ENCODE peak calls at places on chromosomes 2 and 18, in four cellular contexts. Z is chondrocyte, Q is mesendoderm, M is coronary artery. T is an unnamed sample.

GRCh38 chr18:13067124-13067523 is 76.0 kb downstream of the CEP192 start:
- DNase-seq in M (no peak), Q (no peak), Z (no peak), T (no peak)

GRCh38 chr18:38427736-38428135 is 862.1 kb upstream of the CELF4 start:
- DNase-seq in Z (no peak), Q (peak; percentile 13), M (no peak), T (no peak)

GRCh38 chr2:220043155-220043992 is 415.9 kb downstream of the SLC4A3 start:
- DNase-seq in M (no peak), Q (peak; percentile 59), Z (no peak), T (no peak)

GRCh38 chr18:48848641-48849143 is 102.1 kb downstream of the SMAD7 start:
- DNase-seq in M (no peak), Z (no peak), Q (no peak), T (no peak)

GRCh38 chr2:10941383-10941782 is 29.6 kb downstream of the KCNF1 start:
- DNase-seq in Q (no peak), M (no peak), Z (peak; percentile 36), T (no peak)

GRCh38 chr2:120677696-120678095 is 58.0 kb upstream of the GLI2 start:
- DNase-seq in Z (no peak), M (no peak), Q (no peak), T (no peak)

GRCh38 chr18:71673498-71673897 is 870.6 kb downstream of the CBLN2 start:
- DNase-seq in M (no peak), Z (no peak), Q (no peak), T (no peak)

GRCh38 chr18:79930020-79930642 is 21.3 kb downstream of the SLC66A2 start:
- DNase-seq in Z (no peak), Q (no peak), M (no peak), T (no peak)

GRCh38 chr2:231399853-231400667 is 4.5 kb downstream of the B3GNT7 start:
- DNase-seq in M (no peak), Z (no peak), Q (no peak), T (no peak)

GRCh38 chr2:238159676-238160205 is 971 bp downstream of the ERFE start:
- DNase-seq in Q (no peak), Z (peak; percentile 68), M (no peak), T (no peak)

GRCh38 chr2:48572797-48573196 is 42.8 kb downstream of the STON1 start:
- DNase-seq in M (no peak), Q (peak; percentile 67), Z (no peak), T (no peak)

GRCh38 chr2:31440764-31441163 is 26.2 kb upstream of the XDH start:
- DNase-seq in Q (no peak), Z (no peak), M (no peak), T (no peak)

GRCh38 chr2:169775765-169776482 is 22.7 kb upstream of the SSB start:
- DNase-seq in Q (no peak), Z (no peak), M (no peak), T (no peak)

GRCh38 chr18:10402876-10403559 is 51.4 kb upstream of the APCDD1 start:
- DNase-seq in Z (no peak), Q (no peak), M (no peak), T (no peak)

GRCh38 chr2:240196716-240197438 is 56.4 kb upstream of the OTOS start:
- DNase-seq in Z (no peak), Q (no peak), M (peak; percentile 50), T (peak; percentile 76)

GRCh38 chr2:210541280-210541902 is 15.0 kb upstream of the CPS1 start:
- DNase-seq in M (no peak), Z (no peak), Q (no peak), T (no peak)

GRCh38 chr2:235274010-235274409 is 219.8 kb upstream of the AGAP1 start:
- DNase-seq in Q (no peak), M (no peak), Z (no peak), T (no peak)

GRCh38 chr2:113962692-113963480 is 73.0 kb downstream of the ACTR3 start:
- DNase-seq in M (no peak), Q (peak; percentile 34), Z (no peak), T (no peak)

GRCh38 chr2:205681836-205682238 is 464 bp upstream of the NRP2 start:
- DNase-seq in Q (peak; percentile 64), M (no peak), Z (no peak), T (no peak)

GRCh38 chr2:39723946-39724827 is 54.9 kb downstream of the THUMPD2 start:
- DNase-seq in M (no peak), Z (no peak), Q (peak; percentile 75), T (no peak)

GRCh38 chr2:23449831-23450331 is 64.9 kb downstream of the KLHL29 start:
- DNase-seq in Z (no peak), Q (no peak), M (peak; percentile 65), T (no peak)

GRCh38 chr18:79480171-79480981 is 84.6 kb downstream of the NFATC1 start:
- DNase-seq in M (no peak), Z (peak; percentile 88), Q (no peak), T (no peak)

GRCh38 chr2:96917008-96917575 is 47.2 kb upstream of the SEMA4C start:
- DNase-seq in Z (no peak), M (no peak), Q (no peak), T (no peak)

GRCh38 chr18:64134044-64134757 is 14.7 kb downstream of the LINC00305 start:
- DNase-seq in Z (no peak), M (no peak), Q (peak; percentile 94), T (no peak)

GRCh38 chr18:12777543-12777942 is 74.7 kb downstream of the PSMG2 start:
- DNase-seq in Z (no peak), Q (no peak), M (no peak), T (peak; percentile 82)

GRCh38 chr2:51158236-51158635 is 126.3 kb upstream of the NRXN1 start:
- DNase-seq in Z (no peak), M (no peak), Q (no peak), T (no peak)

GRCh38 chr2:50556934-50557575 is 474.9 kb downstream of the NRXN1 start:
- DNase-seq in Q (peak; percentile 17), M (no peak), Z (no peak), T (no peak)

GRCh38 chr2:74603282-74604000 is 44.7 kb downstream of the M1AP start:
- DNase-seq in M (no peak), Q (no peak), Z (no peak), T (no peak)

GRCh38 chr2:151043484-151043883 is 218.2 kb downstream of the RBM43 start:
- DNase-seq in Q (no peak), M (no peak), Z (no peak), T (no peak)

GRCh38 chr18:3148930-3149535 is 70.7 kb downstream of the MYOM1 start:
- DNase-seq in Q (no peak), Z (no peak), M (no peak), T (no peak)

GRCh38 chr18:12074734-12075133 is 18.9 kb upstream of the ANKRD62 start:
- DNase-seq in M (no peak), Z (no peak), Q (no peak), T (no peak)

GRCh38 chr2:101736861-101737291 is 39.4 kb downstream of the MAP4K4 start:
- DNase-seq in Q (no peak), Z (no peak), M (no peak), T (no peak)

GRCh38 chr2:151367571-151367970 is 10.2 kb downstream of the TNFAIP6 start:
- DNase-seq in M (no peak), Z (no peak), Q (no peak), T (no peak)

GRCh38 chr2:602571-603366 is 74.4 kb downstream of the TMEM18 start:
- DNase-seq in Q (no peak), M (no peak), Z (no peak), T (no peak)

GRCh38 chr2:69509011-69509749 is 71.9 kb upstream of the NFU1 start:
- DNase-seq in Z (no peak), M (no peak), Q (no peak), T (no peak)

GRCh38 chr18:50115095-50115494 is 79.9 kb downstream of the MYO5B start:
- DNase-seq in Z (no peak), Q (no peak), M (no peak), T (no peak)

GRCh38 chr2:102453497-102453896 is 19.5 kb upstream of the SLC9A4 start:
- DNase-seq in M (no peak), Z (no peak), Q (no peak), T (no peak)

GRCh38 chr2:4914551-4914950 is 777.6 kb upstream of the SOX11 start:
- DNase-seq in Z (no peak), M (no peak), Q (peak; percentile 12), T (no peak)

GRCh38 chr2:96954490-96954846 is 31.9 kb downstream of the FAM178B start:
- DNase-seq in M (no peak), Q (no peak), Z (no peak), T (no peak)

T was measured in mesenteric fat pad.